ENCODE peak calls at places on chromosomes 16 and 17, in five cellular contexts. One of them, this sample, is unnamed.

GRCh38 chr16:66304961-66305360 is 61.5 kb upstream of the CDH5 start:
- DNase-seq in brain microvascular endothelial cell: no peak
- DNase-seq in mesendoderm: no peak
- DNase-seq in body of pancreas: no peak
- DNase-seq in GM23338: no peak
- DNase-seq in this sample: no peak

GRCh38 chr17:50830298-50830697 is 5.1 kb upstream of the WFIKKN2 start:
- DNase-seq in brain microvascular endothelial cell: peak; percentile 28
- DNase-seq in mesendoderm: no peak
- DNase-seq in body of pancreas: peak; percentile 38
- DNase-seq in GM23338: no peak
- DNase-seq in this sample: no peak

GRCh38 chr17:76147211-76148014 is 6.4 kb upstream of the FOXJ1 start:
- DNase-seq in brain microvascular endothelial cell: no peak
- DNase-seq in mesendoderm: no peak
- DNase-seq in body of pancreas: no peak
- DNase-seq in GM23338: peak; percentile 48
- DNase-seq in this sample: no peak

GRCh38 chr17:80441598-80442304 is 26.8 kb downstream of the ENDOV start:
- DNase-seq in brain microvascular endothelial cell: no peak
- DNase-seq in mesendoderm: no peak
- DNase-seq in body of pancreas: no peak
- DNase-seq in GM23338: no peak
- DNase-seq in this sample: no peak

GRCh38 chr16:77869997-77870813 is 81.8 kb downstream of the VAT1L start:
- DNase-seq in brain microvascular endothelial cell: no peak
- DNase-seq in mesendoderm: peak; percentile 27
- DNase-seq in body of pancreas: no peak
- DNase-seq in GM23338: peak; percentile 21
- DNase-seq in this sample: peak; percentile 31

GRCh38 chr16:85027349-85027967 is at the start of gene KIAA0513:
- DNase-seq in brain microvascular endothelial cell: peak; percentile 72
- DNase-seq in mesendoderm: peak; percentile 93
- DNase-seq in body of pancreas: peak; percentile 97
- DNase-seq in GM23338: peak; percentile 94
- DNase-seq in this sample: peak; percentile 93

GRCh38 chr16:57757326-57757786 is 21.8 kb downstream of the KATNB1 start:
- DNase-seq in brain microvascular endothelial cell: peak; percentile 75
- DNase-seq in mesendoderm: peak; percentile 78
- DNase-seq in body of pancreas: peak; percentile 85
- DNase-seq in GM23338: peak; percentile 85
- DNase-seq in this sample: peak; percentile 88

GRCh38 chr16:47019563-47019962 is 46.1 kb upstream of the DNAJA2 start:
- DNase-seq in brain microvascular endothelial cell: no peak
- DNase-seq in mesendoderm: no peak
- DNase-seq in body of pancreas: no peak
- DNase-seq in GM23338: no peak
- DNase-seq in this sample: no peak

GRCh38 chr17:69672924-69673323 is 258.4 kb downstream of the MAP2K6 start:
- DNase-seq in brain microvascular endothelial cell: peak; percentile 70
- DNase-seq in mesendoderm: peak; percentile 54
- DNase-seq in body of pancreas: no peak
- DNase-seq in GM23338: no peak
- DNase-seq in this sample: no peak

GRCh38 chr16:50702725-50703124 is 9.3 kb downstream of the NOD2 start:
- DNase-seq in brain microvascular endothelial cell: no peak
- DNase-seq in mesendoderm: no peak
- DNase-seq in body of pancreas: no peak
- DNase-seq in GM23338: no peak
- DNase-seq in this sample: no peak

GRCh38 chr17:78013683-78014467 is 55.4 kb downstream of the TNRC6C start:
- DNase-seq in brain microvascular endothelial cell: peak; percentile 65
- DNase-seq in mesendoderm: peak; percentile 77
- DNase-seq in body of pancreas: peak; percentile 52
- DNase-seq in GM23338: peak; percentile 83
- DNase-seq in this sample: no peak

GRCh38 chr16:81513204-81514040 is 68.8 kb downstream of the CMIP start:
- DNase-seq in brain microvascular endothelial cell: no peak
- DNase-seq in mesendoderm: peak; percentile 89
- DNase-seq in body of pancreas: peak; percentile 53
- DNase-seq in GM23338: peak; percentile 68
- DNase-seq in this sample: peak; percentile 72

GRCh38 chr16:5604770-5605169 is 507.2 kb upstream of the EEF2KMT start:
- DNase-seq in brain microvascular endothelial cell: no peak
- DNase-seq in mesendoderm: peak; percentile 86
- DNase-seq in body of pancreas: no peak
- DNase-seq in GM23338: peak; percentile 46
- DNase-seq in this sample: no peak

GRCh38 chr16:83915491-83915890 is 16.6 kb downstream of the MLYCD start:
- DNase-seq in brain microvascular endothelial cell: no peak
- DNase-seq in mesendoderm: no peak
- DNase-seq in body of pancreas: no peak
- DNase-seq in GM23338: no peak
- DNase-seq in this sample: no peak

GRCh38 chr17:75835315-75835987 is 8.8 kb downstream of the UNC13D start:
- DNase-seq in brain microvascular endothelial cell: no peak
- DNase-seq in mesendoderm: no peak
- DNase-seq in body of pancreas: no peak
- DNase-seq in GM23338: peak; percentile 71
- DNase-seq in this sample: no peak

GRCh38 chr17:17681744-17682292 is 560 bp downstream of the RAI1 start:
- DNase-seq in brain microvascular endothelial cell: no peak
- DNase-seq in mesendoderm: no peak
- DNase-seq in body of pancreas: no peak
- DNase-seq in GM23338: no peak
- DNase-seq in this sample: peak; percentile 49

GRCh38 chr17:43356999-43357398 is 41.8 kb upstream of the ARL4D start:
- DNase-seq in brain microvascular endothelial cell: peak; percentile 86
- DNase-seq in mesendoderm: no peak
- DNase-seq in body of pancreas: no peak
- DNase-seq in GM23338: no peak
- DNase-seq in this sample: no peak

DNA sequence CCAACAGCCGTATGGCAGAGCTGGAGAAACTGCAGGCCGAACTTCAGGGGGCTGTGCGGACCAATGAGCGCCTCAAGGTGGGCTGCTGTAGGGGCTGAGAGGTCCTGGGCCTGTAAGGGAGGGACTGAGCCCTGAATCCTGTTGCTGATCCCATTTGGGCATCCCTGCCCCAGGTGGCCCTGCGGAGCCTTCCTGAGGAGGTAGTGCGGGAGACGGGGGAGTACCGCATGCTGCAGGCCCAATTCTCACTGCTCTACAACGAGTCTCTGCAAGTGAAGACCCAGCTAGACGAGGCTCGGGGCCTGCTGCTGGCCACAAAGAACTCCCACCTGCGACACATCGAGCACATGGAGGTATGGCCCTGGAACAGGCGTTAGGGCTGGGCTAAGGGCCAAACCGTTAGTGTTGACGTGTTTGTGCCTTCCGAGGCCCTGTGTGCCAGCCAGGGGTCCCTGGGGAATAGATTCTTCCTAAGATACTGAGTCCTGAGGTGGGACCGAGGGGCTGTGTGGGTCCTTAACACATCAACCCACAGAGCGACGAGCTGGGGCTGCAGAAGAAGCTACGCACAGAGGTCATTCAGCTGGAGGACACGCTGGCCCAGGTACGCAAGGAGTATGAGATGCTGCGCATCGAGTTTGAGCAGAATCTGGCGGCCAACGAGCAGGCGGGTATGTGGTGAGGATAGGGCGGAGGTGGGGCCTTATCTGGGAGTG is 4.2 kb downstream of the RNF40 start:
- DNase-seq in brain microvascular endothelial cell: no peak
- DNase-seq in mesendoderm: no peak
- DNase-seq in body of pancreas: no peak
- DNase-seq in GM23338: no peak
- DNase-seq in this sample: no peak
- H3K27ac ChIP-seq in brain microvascular endothelial cell: no peak overlapping the region
- H3K27ac ChIP-seq in mesendoderm: no peak overlapping the region
- H3K27ac ChIP-seq in body of pancreas: no peak overlapping the region
- H3K27ac ChIP-seq in GM23338: no peak overlapping the region
- H3K27ac ChIP-seq in this sample: peak overlapping the region; percentile 80

GRCh38 chr16:4410335-4411075 is 5.9 kb downstream of the CORO7 start:
- DNase-seq in brain microvascular endothelial cell: peak; percentile 67
- DNase-seq in mesendoderm: no peak
- DNase-seq in body of pancreas: peak; percentile 60
- DNase-seq in GM23338: no peak
- DNase-seq in this sample: no peak

GRCh38 chr16:4412159-4412558 is 4.2 kb downstream of the CORO7 start:
- DNase-seq in brain microvascular endothelial cell: no peak
- DNase-seq in mesendoderm: no peak
- DNase-seq in body of pancreas: no peak
- DNase-seq in GM23338: no peak
- DNase-seq in this sample: no peak

GRCh38 chr16:4411684-4412083 is 4.7 kb downstream of the CORO7 start:
- DNase-seq in brain microvascular endothelial cell: no peak
- DNase-seq in mesendoderm: no peak
- DNase-seq in body of pancreas: no peak
- DNase-seq in GM23338: no peak
- DNase-seq in this sample: peak; percentile 83

GRCh38 chr16:4414187-4414909 is 2.0 kb downstream of the CORO7 start:
- DNase-seq in brain microvascular endothelial cell: no peak
- DNase-seq in mesendoderm: no peak
- DNase-seq in body of pancreas: no peak
- DNase-seq in GM23338: no peak
- DNase-seq in this sample: no peak

DNA sequence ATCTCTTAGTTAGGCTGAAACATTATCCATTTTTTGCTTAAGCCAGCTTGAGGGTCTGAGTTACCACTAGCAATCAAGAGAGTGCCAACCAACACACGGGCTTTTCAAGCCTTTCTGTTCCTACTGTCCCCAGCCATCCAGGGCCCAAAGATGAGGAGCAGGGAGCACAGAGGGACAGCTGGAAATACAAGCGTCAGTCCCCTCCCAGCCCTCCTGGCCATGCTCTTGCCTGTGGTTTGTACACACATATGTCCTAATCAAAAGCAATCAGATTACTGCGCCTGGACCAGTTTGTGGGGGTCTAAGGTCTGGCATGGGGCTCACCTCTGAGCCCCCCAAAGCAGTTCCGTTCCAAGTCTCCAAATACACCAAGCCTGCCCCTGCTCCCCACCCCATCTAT is 3.5 kb downstream of the CORO7 start:
- DNase-seq in brain microvascular endothelial cell: no peak
- DNase-seq in mesendoderm: no peak
- DNase-seq in body of pancreas: no peak
- DNase-seq in GM23338: no peak
- DNase-seq in this sample: no peak
- H3K27ac ChIP-seq in brain microvascular endothelial cell: no peak overlapping the region
- H3K27ac ChIP-seq in mesendoderm: no peak overlapping the region
- H3K27ac ChIP-seq in body of pancreas: no peak overlapping the region
- H3K27ac ChIP-seq in GM23338: no peak overlapping the region
- H3K27ac ChIP-seq in this sample: peak overlapping the region; percentile 51

DNA sequence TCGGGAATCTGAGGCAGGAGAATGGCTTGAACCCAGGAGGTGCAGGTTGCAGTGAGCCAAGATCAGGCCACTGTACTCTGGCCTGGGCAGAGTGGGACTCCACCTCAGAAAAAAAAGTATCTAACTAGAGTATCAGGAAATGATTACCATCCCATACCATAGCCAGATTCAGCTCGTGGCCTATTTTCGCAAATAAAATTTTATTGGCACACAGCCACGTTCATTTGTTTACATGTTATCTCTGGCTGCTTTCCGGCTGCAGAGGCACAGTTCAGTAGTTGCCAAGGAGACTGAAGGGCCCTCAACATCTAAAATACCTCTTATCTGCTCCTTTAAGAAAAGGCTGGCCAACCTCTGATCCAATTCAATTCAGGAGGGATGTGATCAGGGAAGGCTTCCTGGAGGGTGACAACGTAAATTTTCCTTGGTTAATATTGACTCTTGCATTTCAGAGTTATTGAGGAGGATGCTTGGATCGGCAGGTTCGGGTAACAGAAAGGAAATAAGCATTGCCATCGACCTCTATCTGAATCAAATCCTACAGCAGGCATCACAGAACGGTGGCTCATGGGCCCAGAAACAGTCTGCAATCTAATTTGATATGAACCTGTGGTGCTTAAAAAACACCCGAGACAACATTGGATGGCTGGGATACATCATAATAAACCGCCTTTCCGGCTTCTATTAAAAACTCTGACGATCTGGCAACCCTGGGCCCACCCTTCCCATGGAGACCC is 73.8 kb downstream of the XYLT1 start:
- DNase-seq in brain microvascular endothelial cell: peak; percentile 30
- DNase-seq in mesendoderm: no peak
- DNase-seq in body of pancreas: peak; percentile 88
- DNase-seq in GM23338: no peak
- DNase-seq in this sample: no peak
- H3K27ac ChIP-seq in brain microvascular endothelial cell: no peak overlapping the region
- H3K27ac ChIP-seq in mesendoderm: no peak overlapping the region
- H3K27ac ChIP-seq in body of pancreas: peak overlapping the region; percentile 85
- H3K27ac ChIP-seq in GM23338: no peak overlapping the region
- H3K27ac ChIP-seq in this sample: no peak overlapping the region

GRCh38 chr16:89230210-89230609 is 12.7 kb downstream of the ZNF778 start:
- DNase-seq in brain microvascular endothelial cell: no peak
- DNase-seq in mesendoderm: no peak
- DNase-seq in body of pancreas: no peak
- DNase-seq in GM23338: no peak
- DNase-seq in this sample: no peak

GRCh38 chr16:89219365-89219764 is 1.9 kb downstream of the ZNF778 start:
- DNase-seq in brain microvascular endothelial cell: no peak
- DNase-seq in mesendoderm: no peak
- DNase-seq in body of pancreas: no peak
- DNase-seq in GM23338: no peak
- DNase-seq in this sample: no peak

GRCh38 chr16:89222931-89223330 is 5.4 kb downstream of the ZNF778 start:
- DNase-seq in brain microvascular endothelial cell: no peak
- DNase-seq in mesendoderm: no peak
- DNase-seq in body of pancreas: no peak
- DNase-seq in GM23338: no peak
- DNase-seq in this sample: no peak

GRCh38 chr16:89221604-89222003 is 4.1 kb downstream of the ZNF778 start:
- DNase-seq in brain microvascular endothelial cell: no peak
- DNase-seq in mesendoderm: no peak
- DNase-seq in body of pancreas: no peak
- DNase-seq in GM23338: no peak
- DNase-seq in this sample: no peak

DNA sequence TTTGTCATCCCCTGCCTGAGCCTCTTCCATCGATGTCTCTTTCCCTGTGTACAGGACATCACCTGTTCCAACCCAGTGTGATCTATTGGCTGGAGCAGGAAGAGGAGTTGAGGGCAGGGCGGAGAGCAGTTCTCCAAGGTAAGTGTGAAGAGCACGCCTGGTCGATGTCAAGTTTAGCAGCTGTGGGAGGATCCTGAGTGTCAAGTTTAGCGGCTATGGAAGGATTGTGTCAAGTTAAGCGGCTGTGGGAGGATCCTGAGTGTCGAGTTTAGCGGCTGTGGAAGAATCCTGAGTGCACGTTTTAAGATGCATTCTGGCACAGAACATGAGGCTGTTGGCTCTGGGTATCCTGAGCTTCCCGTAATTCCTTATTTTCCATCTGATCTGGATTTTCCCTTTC is 7.2 kb downstream of the ZNF778 start:
- DNase-seq in brain microvascular endothelial cell: no peak
- DNase-seq in mesendoderm: no peak
- DNase-seq in body of pancreas: no peak
- DNase-seq in GM23338: no peak
- DNase-seq in this sample: no peak
- H3K27ac ChIP-seq in brain microvascular endothelial cell: no peak overlapping the region
- H3K27ac ChIP-seq in mesendoderm: no peak overlapping the region
- H3K27ac ChIP-seq in body of pancreas: no peak overlapping the region
- H3K27ac ChIP-seq in GM23338: no peak overlapping the region
- H3K27ac ChIP-seq in this sample: no peak overlapping the region

This sample was measured in left ventricle myocardium inferior.